ENCODE peak calls at places on chromosome 3, in four cellular contexts. K is Peyer's patch, Z is foreskin fibroblast, T is lower leg skin. F is an unnamed sample.

GRCh38 chr3:32743934-32744333 is 58.9 kb downstream of the CNOT10 start:
- DNase-seq in K (no peak), Z (peak; percentile 84), T (no peak), F (peak; percentile 70)

GRCh38 chr3:150495563-150496168 is 50.6 kb downstream of the SERP1 start:
- DNase-seq in K (no peak), Z (peak; percentile 72), T (no peak), F (peak; percentile 75)

GRCh38 chr3:136728434-136728833 is 23.7 kb downstream of the STAG1 start:
- DNase-seq in K (no peak), Z (no peak), T (no peak), F (no peak)

GRCh38 chr3:2094941-2095340 is 3.7 kb upstream of the CNTN4 start:
- DNase-seq in K (no peak), Z (no peak), T (no peak), F (no peak)

GRCh38 chr3:153979419-153980251 is 141.6 kb upstream of the ARHGEF26 start:
- DNase-seq in K (no peak), Z (no peak), T (no peak), F (no peak)

GRCh38 chr3:36444909-36445308 is 64.6 kb downstream of the STAC start:
- DNase-seq in K (no peak), Z (peak; percentile 59), T (no peak), F (peak; percentile 19)

GRCh38 chr3:117063910-117064309 is 354.3 kb downstream of the TUSC7 start:
- DNase-seq in K (no peak), Z (peak; percentile 61), T (no peak), F (peak; percentile 25)

GRCh38 chr3:76171647-76172046 is 386.3 kb upstream of the ZNF717 start:
- DNase-seq in K (no peak), Z (no peak), T (no peak), F (no peak)

GRCh38 chr3:151425640-151426336 is 35.1 kb downstream of the IGSF10 start:
- DNase-seq in K (no peak), Z (no peak), T (no peak), F (peak; percentile 24)

GRCh38 chr3:15108082-15108545 is 9.2 kb upstream of the RBSN start:
- DNase-seq in K (peak; percentile 35), Z (peak; percentile 87), T (peak; percentile 32), F (peak; percentile 84)

GRCh38 chr3:14278265-14278798 is 99.7 kb downstream of the LSM3 start:
- DNase-seq in K (no peak), Z (no peak), T (no peak), F (no peak)

GRCh38 chr3:60610441-60611112 is 640.7 kb downstream of the FHIT start:
- DNase-seq in K (no peak), Z (no peak), T (peak; percentile 73), F (peak; percentile 81)

GRCh38 chr3:159787191-159787590 is 201.4 kb upstream of the IL12A start:
- DNase-seq in K (no peak), Z (peak; percentile 85), T (no peak), F (peak; percentile 93)

GRCh38 chr3:111591555-111591954 is 3.6 kb downstream of the ZBED2 start:
- DNase-seq in K (no peak), Z (no peak), T (no peak), F (no peak)

GRCh38 chr3:129439381-129439816 is 349 bp downstream of the MBD4 start:
- DNase-seq in K (peak; percentile 84), Z (peak; percentile 39), T (peak; percentile 42), F (no peak)

GRCh38 chr3:173624086-173624485 is 226.5 kb downstream of the NLGN1 start:
- DNase-seq in K (no peak), Z (no peak), T (no peak), F (no peak)

GRCh38 chr3:19885468-19885867 is 48.5 kb downstream of the EFHB start:
- DNase-seq in K (no peak), Z (peak; percentile 63), T (no peak), F (peak; percentile 66)

GRCh38 chr3:173622156-173622555 is 224.6 kb downstream of the NLGN1 start:
- DNase-seq in K (no peak), Z (peak; percentile 71), T (no peak), F (no peak)

GRCh38 chr3:56795807-56796185 is 6.0 kb downstream of the ARHGEF3 start:
- DNase-seq in K (no peak), Z (no peak), T (no peak), F (no peak)

GRCh38 chr3:13308406-13308805 is 111.7 kb downstream of the NUP210 start:
- DNase-seq in K (no peak), Z (peak; percentile 20), T (no peak), F (peak; percentile 73)

GRCh38 chr3:151816091-151816604 is 2.2 kb downstream of the AADAC start:
- DNase-seq in K (no peak), Z (peak; percentile 76), T (peak; percentile 40), F (peak; percentile 58)

GRCh38 chr3:112482675-112483074 is 16.6 kb downstream of the BTLA start:
- DNase-seq in K (no peak), Z (no peak), T (no peak), F (no peak)

GRCh38 chr3:123788706-123789105 is 95.4 kb downstream of the MYLK start:
- DNase-seq in K (no peak), Z (no peak), T (no peak), F (no peak)

GRCh38 chr3:48398701-48399386 is 26.8 kb downstream of the FBXW12 start:
- DNase-seq in K (no peak), Z (no peak), T (no peak), F (no peak)

GRCh38 chr3:23728651-23729117 is 77.1 kb upstream of the UBE2E1 start:
- DNase-seq in K (no peak), Z (peak; percentile 29), T (no peak), F (no peak)

DNA sequence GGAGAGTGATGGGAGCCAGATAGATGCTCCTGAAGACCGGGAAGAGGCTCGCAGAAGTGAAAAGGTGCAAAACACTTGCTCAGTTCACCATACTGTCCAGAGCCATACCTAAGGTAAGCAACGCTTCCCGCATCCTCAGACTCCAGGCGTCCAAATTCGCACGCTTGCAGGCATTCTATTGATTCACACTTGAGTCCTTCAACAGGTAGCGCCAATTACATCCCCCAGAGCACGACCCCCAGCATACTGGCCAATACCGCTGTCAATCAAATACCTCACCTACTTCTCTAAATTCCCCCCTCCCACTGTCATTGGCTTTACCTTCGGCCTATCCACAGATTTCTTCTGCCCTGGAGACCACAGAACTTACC is 361 bp upstream of the STXBP5L start:
- DNase-seq in K (no peak), Z (peak; percentile 1), T (no peak), F (no peak)
- H3K4me3 ChIP-seq in K (no peak overlapping the region), Z (no peak overlapping the region), T (no peak overlapping the region), F (no peak overlapping the region)

DNA sequence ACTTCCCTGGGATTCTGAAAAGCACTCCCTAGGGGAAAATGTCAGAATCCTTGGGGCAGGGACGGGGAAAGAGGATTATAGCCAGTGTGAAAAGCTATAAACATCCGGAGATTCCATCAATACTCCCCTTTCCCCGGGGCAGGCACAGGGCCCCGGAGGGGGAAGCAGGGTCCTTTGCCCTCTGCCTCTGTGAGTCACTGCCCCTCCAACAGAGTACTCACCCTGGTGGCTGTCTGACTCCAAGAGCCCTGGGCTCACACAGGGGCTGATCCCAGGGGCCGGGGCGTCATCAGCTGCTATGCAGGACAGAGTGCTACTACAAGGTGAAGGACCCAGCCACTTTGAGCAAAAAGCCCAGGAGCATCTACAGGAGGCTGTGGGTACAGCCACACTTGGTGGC is 133.0 kb upstream of the PRR20G start:
- DNase-seq in K (no peak), Z (no peak), T (no peak), F (no peak)
- TF ChIP-seq CTCF in K (no peak), Z (no peak), T (no peak), F (no peak)

GRCh38 chr3:71559578-71560162 is 23.9 kb downstream of the FOXP1 start:
- DNase-seq in K (no peak), Z (no peak), T (no peak), F (no peak)

GRCh38 chr3:71562938-71563337 is 20.6 kb downstream of the FOXP1 start:
- DNase-seq in K (no peak), Z (no peak), T (no peak), F (no peak)

GRCh38 chr3:71559021-71559420 is 24.5 kb downstream of the FOXP1 start:
- DNase-seq in K (no peak), Z (no peak), T (no peak), F (no peak)

GRCh38 chr3:71563827-71564226 is 19.7 kb downstream of the FOXP1 start:
- DNase-seq in K (peak; percentile 31), Z (no peak), T (no peak), F (no peak)

DNA sequence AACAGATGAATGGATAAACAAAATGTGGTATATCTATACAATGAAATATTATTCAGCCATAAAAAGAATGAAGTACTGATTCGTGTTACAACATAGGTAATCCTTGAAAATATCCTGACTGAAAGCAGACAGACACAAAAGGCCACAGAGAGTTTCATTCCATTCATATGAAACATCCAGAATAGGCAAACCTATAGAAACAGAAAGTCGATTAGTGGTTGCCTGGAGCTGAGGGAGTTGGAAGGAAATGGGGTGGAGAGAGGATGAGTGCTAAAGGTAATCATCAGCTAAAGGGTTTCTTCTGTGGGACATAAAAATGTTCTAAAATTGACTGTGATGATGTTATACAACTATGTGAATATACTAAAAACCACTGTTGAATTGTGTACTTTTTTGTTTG is 22.9 kb downstream of the FOXP1 start:
- DNase-seq in K (no peak), Z (no peak), T (no peak), F (peak; percentile 43)
- H3K4me3 ChIP-seq in K (no peak overlapping the region), Z (no peak overlapping the region), T (no peak overlapping the region), F (no peak overlapping the region)

GRCh38 chr3:42139740-42140453 is 48.7 kb downstream of the TRAK1 start:
- DNase-seq in K (no peak), Z (no peak), T (no peak), F (no peak)
- TF ChIP-seq CTCF in K (no peak), Z (no peak), T (no peak), F (no peak)

GRCh38 chr3:157120071-157120892 is 39.7 kb downstream of the CCNL1 start:
- DNase-seq in K (no peak), Z (no peak), T (no peak), F (no peak)
- H3K4me3 ChIP-seq in K (no peak overlapping the region), Z (no peak overlapping the region), T (no peak overlapping the region), F (no peak overlapping the region)

DNA sequence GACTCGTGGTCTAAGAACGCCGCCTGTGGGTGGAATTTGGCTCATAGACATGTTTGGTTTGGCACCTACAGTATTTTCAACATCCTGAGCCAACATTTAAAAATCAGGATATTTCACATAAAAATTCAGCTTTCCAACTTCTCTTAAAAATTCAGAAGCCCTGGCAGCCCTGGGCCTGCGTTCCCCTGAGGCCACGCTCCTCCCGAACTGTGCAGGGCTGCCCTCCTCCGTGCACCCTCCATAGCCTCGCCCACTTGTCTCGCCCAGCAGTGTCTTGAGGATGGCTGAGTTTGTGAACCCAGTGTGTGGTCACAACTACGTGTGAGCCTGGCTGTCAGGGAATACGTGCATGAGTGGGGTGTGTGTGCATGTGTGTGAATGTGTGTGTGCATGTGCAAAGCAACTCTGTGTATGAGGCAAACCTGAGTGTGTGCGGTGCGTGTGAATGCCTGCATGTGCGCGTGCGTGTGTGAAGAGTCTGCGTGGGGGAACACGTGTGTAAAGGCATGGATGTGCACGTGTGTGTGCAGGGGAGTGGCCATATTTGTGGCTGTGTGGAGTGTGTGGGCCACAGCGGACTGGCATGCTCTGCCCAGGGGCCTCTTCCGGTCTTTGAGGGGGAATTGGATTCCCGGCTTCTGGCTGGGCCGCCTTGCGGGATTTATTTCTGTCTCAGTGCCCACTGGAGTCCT is 30.9 kb downstream of the PTH1R start:
- DNase-seq in K (no peak), Z (peak; percentile 78), T (no peak), F (peak; percentile 88)
- TF ChIP-seq CTCF in K (no peak), Z (peak; percentile 31), T (no peak), F (peak; percentile 60)

GRCh38 chr3:172152869-172153268 is 113.5 kb downstream of the FNDC3B start:
- DNase-seq in K (no peak), Z (peak; percentile 79), T (no peak), F (peak; percentile 72)
- H3K4me3 ChIP-seq in K (no peak overlapping the region), Z (no peak overlapping the region), T (no peak overlapping the region), F (peak overlapping the region; percentile 4)

GRCh38 chr3:113947372-113948014 is at the start of gene ZDHHC23:
- DNase-seq in K (peak; percentile 53), Z (peak; percentile 84), T (peak; percentile 37), F (peak; percentile 58)
- TF ChIP-seq CTCF in K (no peak), Z (no peak), T (no peak), F (no peak)